ENCODE peak calls at places on chromosomes 3 and 15, in seven cellular contexts. K is K562, Y is A549, O is SK-N-SH, P is GM12878, Z is IMR-90, B is HepG2. L is an unnamed sample.

GRCh38 chr3:113084777-113085176 is 94.0 kb downstream of the GTPBP8 start:
- DNase-seq in K (no peak), Y (no peak), O (no peak), P (no peak), Z (peak; percentile 88), B (no peak), L (no peak)

GRCh38 chr15:28890711-28891495 is 5.1 kb downstream of the APBA2 start:
- DNase-seq in K (no peak), Y (no peak), O (no peak), P (no peak), Z (no peak), B (no peak), L (no peak)

GRCh38 chr3:40768536-40768935 is 243.8 kb downstream of the ZNF621 start:
- DNase-seq in K (no peak), Y (peak; percentile 12), O (no peak), P (no peak), Z (no peak), B (no peak), L (no peak)

GRCh38 chr3:33221241-33221640 is 2.6 kb upstream of the SUSD5 start:
- DNase-seq in K (no peak), Y (no peak), O (no peak), P (no peak), Z (no peak), B (no peak), L (no peak)

GRCh38 chr15:90262426-90262825 is 3.0 kb upstream of the NGRN start:
- DNase-seq in K (no peak), Y (no peak), O (no peak), P (no peak), Z (no peak), B (no peak), L (no peak)

GRCh38 chr3:43330981-43331380 is 44.6 kb downstream of the SNRK start:
- DNase-seq in K (no peak), Y (no peak), O (no peak), P (no peak), Z (peak; percentile 60), B (no peak), L (no peak)

GRCh38 chr15:51097553-51098330 is 3.0 kb upstream of the TNFAIP8L3 start:
- DNase-seq in K (peak; percentile 26), Y (no peak), O (no peak), P (no peak), Z (peak; percentile 63), B (peak; percentile 19), L (no peak)

GRCh38 chr3:14300721-14301377 is 101.6 kb upstream of the SLC6A6 start:
- DNase-seq in K (no peak), Y (no peak), O (no peak), P (no peak), Z (no peak), B (no peak), L (no peak)

GRCh38 chr15:75213768-75214221 is 12.1 kb downstream of the C15orf39 start:
- DNase-seq in K (no peak), Y (no peak), O (no peak), P (no peak), Z (no peak), B (no peak), L (no peak)

GRCh38 chr3:43759297-43759782 is 68.6 kb downstream of the ABHD5 start:
- DNase-seq in K (peak; percentile 49), Y (peak; percentile 28), O (no peak), P (no peak), Z (peak; percentile 87), B (peak; percentile 56), L (no peak)

GRCh38 chr15:66789029-66790025 is 87.3 kb downstream of the SMAD6 start:
- DNase-seq in K (peak; percentile 62), Y (peak; percentile 77), O (no peak), P (no peak), Z (peak; percentile 81), B (peak; percentile 30), L (no peak)

GRCh38 chr15:99230867-99231266 is 18.5 kb downstream of the TTC23 start:
- DNase-seq in K (no peak), Y (no peak), O (no peak), P (no peak), Z (no peak), B (no peak), L (no peak)

GRCh38 chr3:80889643-80890042 is 871.8 kb downstream of the GBE1 start:
- DNase-seq in K (no peak), Y (no peak), O (no peak), P (no peak), Z (no peak), B (no peak), L (no peak)

GRCh38 chr3:184632551-184632950 is 71.0 kb downstream of the EPHB3 start:
- DNase-seq in K (no peak), Y (no peak), O (no peak), P (no peak), Z (no peak), B (no peak), L (no peak)

GRCh38 chr3:184635774-184636173 is 74.2 kb downstream of the EPHB3 start:
- DNase-seq in K (no peak), Y (no peak), O (peak; percentile 43), P (no peak), Z (no peak), B (no peak), L (no peak)

GRCh38 chr3:184633185-184633584 is 71.6 kb downstream of the EPHB3 start:
- DNase-seq in K (no peak), Y (no peak), O (no peak), P (no peak), Z (no peak), B (no peak), L (no peak)

GRCh38 chr3:184636774-184637316 is 75.0 kb downstream of the MAGEF1 start:
- DNase-seq in K (no peak), Y (peak; percentile 24), O (peak; percentile 38), P (no peak), Z (peak; percentile 77), B (no peak), L (no peak)

GRCh38 chr3:184635126-184635525 is 73.5 kb downstream of the EPHB3 start:
- DNase-seq in K (no peak), Y (no peak), O (peak; percentile 77), P (no peak), Z (no peak), B (no peak), L (no peak)
- H3K4me2 ChIP-seq in K (no peak overlapping the region), Y (no peak overlapping the region), O (no peak overlapping the region), P (no peak overlapping the region), Z (no peak overlapping the region), B (no peak overlapping the region), L (no peak overlapping the region)

DNA sequence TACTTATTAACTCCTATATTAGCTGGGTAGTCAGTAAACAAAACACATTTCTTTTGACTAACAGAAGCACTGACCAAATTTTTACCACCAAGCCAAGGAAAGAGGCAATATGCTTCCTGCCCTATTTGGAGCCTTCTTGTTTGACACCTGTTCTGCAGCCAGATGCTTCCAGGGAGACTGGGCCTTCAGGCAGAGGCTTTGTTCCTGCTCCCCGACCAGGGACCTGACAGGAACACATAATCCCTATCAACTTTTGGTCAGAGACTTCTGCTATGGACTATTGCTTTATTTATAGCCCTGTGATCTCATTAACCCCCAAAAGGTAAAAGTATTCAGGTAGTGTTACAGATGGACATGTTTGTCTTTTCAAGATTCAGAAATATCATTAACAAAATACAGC is 541.3 kb downstream of the NTRK3 start:
- DNase-seq in K (no peak), Y (no peak), O (no peak), P (no peak), Z (no peak), B (no peak), L (no peak)
- TF ChIP-seq RAD21 in K (no peak), Y (no peak), O (no peak), P (no peak), Z (no peak), B (no peak), L (no peak)

GRCh38 chr3:159872374-159873109 is 116.1 kb upstream of the IL12A start:
- DNase-seq in K (no peak), Y (peak; percentile 83), O (no peak), P (no peak), Z (peak; percentile 95), B (no peak), L (peak; percentile 86)
- H3K4me2 ChIP-seq in K (no peak overlapping the region), Y (peak overlapping the region; percentile 67), O (peak overlapping the region; percentile 6), P (no peak overlapping the region), Z (peak overlapping the region; percentile 53), B (no peak overlapping the region), L (peak overlapping the region; percentile 55)

DNA sequence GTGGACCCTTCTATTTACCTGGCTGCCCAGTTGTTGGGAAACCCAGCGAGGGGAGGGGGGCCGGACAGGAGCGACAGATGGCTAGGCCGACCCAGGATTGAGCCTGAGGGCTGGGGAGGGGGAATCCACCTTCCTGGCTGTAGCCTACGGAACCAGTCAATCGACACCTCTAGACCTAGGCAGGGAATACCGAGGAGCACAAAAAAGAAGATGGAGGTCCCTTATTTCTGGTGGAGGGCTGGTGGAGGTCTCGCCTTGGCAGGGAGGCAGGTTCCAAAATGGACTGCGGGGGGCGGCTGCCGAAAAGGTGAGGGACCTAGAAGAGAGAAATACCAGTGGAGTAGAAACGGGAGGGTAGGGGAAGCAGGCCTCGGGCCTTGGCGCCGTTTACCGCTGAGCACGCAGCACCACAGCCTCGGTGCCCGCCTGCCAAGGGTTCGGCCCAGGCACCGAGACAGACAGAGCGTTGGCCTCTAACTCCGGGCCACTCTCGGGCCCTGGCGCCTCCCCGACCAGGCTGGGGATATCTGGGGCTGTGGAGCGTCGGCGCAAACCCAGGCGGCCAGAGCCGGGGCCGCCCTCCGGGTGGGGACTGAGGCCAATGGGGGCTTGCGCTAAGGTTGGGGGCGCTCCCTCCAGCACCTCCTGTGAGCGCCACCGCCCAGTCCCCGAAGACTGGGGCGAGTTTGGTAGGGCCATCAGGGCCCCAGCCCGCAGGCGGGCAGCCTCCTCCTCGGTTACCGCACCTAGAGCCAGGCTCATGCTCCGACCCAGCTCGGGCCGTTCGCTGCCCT is 1.6 kb downstream of the ANKRD63 start:
- DNase-seq in K (no peak), Y (no peak), O (no peak), P (no peak), Z (no peak), B (no peak), L (no peak)
- TF ChIP-seq RAD21 in K (no peak), Y (no peak), O (no peak), P (no peak), Z (no peak), B (no peak), L (no peak)

DNA sequence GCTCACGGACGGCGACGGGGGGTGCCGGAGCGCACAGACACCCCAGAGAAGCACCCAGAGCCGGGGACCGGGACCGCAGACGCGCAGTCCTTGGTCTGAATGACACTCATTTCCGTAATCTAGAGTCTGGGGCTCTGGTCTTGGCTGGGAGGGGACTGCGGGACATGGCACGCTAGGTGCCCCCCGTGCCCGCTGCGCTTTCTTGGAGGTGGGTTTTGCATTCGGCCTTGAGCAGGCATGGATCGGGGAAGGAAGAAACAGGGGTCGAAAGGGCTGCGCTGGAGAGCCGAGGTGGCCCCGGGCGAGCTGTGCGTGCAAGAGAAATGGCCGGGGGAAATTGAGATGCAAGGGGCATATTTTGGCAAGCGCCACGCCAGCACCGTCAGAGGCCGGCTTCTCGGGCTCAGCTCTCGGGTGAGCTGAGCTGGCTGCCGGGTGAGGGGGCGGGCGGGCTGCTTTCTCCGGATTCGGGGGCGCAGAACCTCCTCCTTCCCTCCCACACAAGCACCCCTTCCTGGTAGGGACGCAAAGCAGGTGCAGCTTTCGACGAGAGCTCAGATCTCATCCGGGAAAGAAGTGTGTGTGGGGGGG is 867 bp upstream of the NTRK3 start:
- DNase-seq in K (no peak), Y (no peak), O (peak; percentile 55), P (no peak), Z (no peak), B (no peak), L (no peak)
- H3K4me2 ChIP-seq in K (no peak overlapping the region), Y (peak overlapping the region; percentile 97), O (peak overlapping the region; percentile 76), P (peak overlapping the region; percentile 32), Z (no peak overlapping the region), B (no peak overlapping the region), L (no peak overlapping the region)